ENCODE peak calls at places on chromosomes 13 and 19, in four cellular contexts. F is K562, Y is H1, C is GM12878. R is an unnamed sample.

GRCh38 chr13:54162069-54162468 is 1133.5 kb downstream of the OLFM4 start:
- DNase-seq in C (no peak), Y (no peak), F (no peak), R (no peak)

GRCh38 chr19:10544242-10544752 is 593 bp downstream of the ATG4D start:
- DNase-seq in Y (no peak), C (no peak), F (peak), R (no peak)

GRCh38 chr13:60329221-60329983 is 67.6 kb upstream of the TDRD3 start:
- DNase-seq in Y (peak), F (peak), C (peak), R (peak)

GRCh38 chr19:17751103-17751911 is at the start of gene FCHO1:
- DNase-seq in F (peak), Y (no peak), C (peak), R (peak)

GRCh38 chr19:20661150-20661819 is at the start of gene ZNF626:
- DNase-seq in F (peak), Y (peak), C (no peak), R (peak)

GRCh38 chr13:52788011-52788410 is 48.4 kb upstream of the CNMD start:
- DNase-seq in F (no peak), Y (no peak), C (no peak), R (no peak)

GRCh38 chr13:22214184-22214583 is 543.3 kb downstream of the FGF9 start:
- DNase-seq in F (no peak), C (no peak), Y (no peak), R (no peak)

GRCh38 chr13:28002886-28003698 is 14.6 kb upstream of the URAD start:
- DNase-seq in F (no peak), C (no peak), Y (no peak), R (no peak)

GRCh38 chr13:53250272-53250875 is 221.8 kb downstream of the OLFM4 start:
- DNase-seq in F (peak), C (peak), Y (no peak), R (peak)

GRCh38 chr19:18469245-18470107 is 31.5 kb upstream of the ISYNA1 start:
- DNase-seq in C (no peak), F (peak), Y (peak), R (peak)

GRCh38 chr19:43525836-43526771 is 897 bp downstream of the ETHE1 start:
- DNase-seq in C (no peak), F (no peak), Y (no peak), R (no peak)

GRCh38 chr19:5996102-5996501 is 18.2 kb upstream of the RANBP3 start:
- DNase-seq in Y (no peak), C (no peak), F (no peak), R (no peak)

GRCh38 chr19:7534531-7534980 is 961 bp upstream of the PNPLA6 start:
- DNase-seq in F (peak), Y (peak), C (no peak), R (peak)

GRCh38 chr19:8367327-8368001 is 3.5 kb downstream of the ANGPTL4 start:
- DNase-seq in F (peak), C (no peak), Y (peak), R (no peak)

GRCh38 chr13:98172570-98173405 is 4.3 kb downstream of the RNF113B start:
- DNase-seq in Y (no peak), C (no peak), F (no peak), R (no peak)

GRCh38 chr13:19634129-19634740 is 776 bp downstream of the MPHOSPH8 start:
- DNase-seq in Y (no peak), F (peak), C (no peak), R (peak)

GRCh38 chr13:100721885-100722512 is 47.4 kb upstream of the TMTC4 start:
- DNase-seq in Y (no peak), C (no peak), F (peak), R (peak)

GRCh38 chr13:25836709-25837316 is 215.0 kb downstream of the SHISA2 start:
- DNase-seq in F (no peak), Y (no peak), C (no peak), R (no peak)

GRCh38 chr13:76600086-76600485 is 286.1 kb downstream of the KCTD12 start:
- DNase-seq in F (no peak), Y (no peak), C (no peak), R (no peak)

GRCh38 chr19:48325265-48325910 is at the start of gene EMP3:
- DNase-seq in C (peak), Y (no peak), F (peak), R (no peak)

GRCh38 chr19:32891609-32892008 is 22.0 kb upstream of the SLC7A9 start:
- DNase-seq in C (no peak), F (no peak), Y (no peak), R (no peak)

GRCh38 chr13:113936566-113936965 is 37.3 kb downstream of the C13orf46 start:
- DNase-seq in C (no peak), Y (no peak), F (no peak), R (no peak)

GRCh38 chr19:28235606-28236125 is 977.3 kb downstream of the UQCRFS1 start:
- DNase-seq in C (no peak), F (no peak), Y (no peak), R (no peak)
- TF ChIP-seq CBX5 in C (no peak), F (no peak), Y (no peak), R (no peak)

DNA sequence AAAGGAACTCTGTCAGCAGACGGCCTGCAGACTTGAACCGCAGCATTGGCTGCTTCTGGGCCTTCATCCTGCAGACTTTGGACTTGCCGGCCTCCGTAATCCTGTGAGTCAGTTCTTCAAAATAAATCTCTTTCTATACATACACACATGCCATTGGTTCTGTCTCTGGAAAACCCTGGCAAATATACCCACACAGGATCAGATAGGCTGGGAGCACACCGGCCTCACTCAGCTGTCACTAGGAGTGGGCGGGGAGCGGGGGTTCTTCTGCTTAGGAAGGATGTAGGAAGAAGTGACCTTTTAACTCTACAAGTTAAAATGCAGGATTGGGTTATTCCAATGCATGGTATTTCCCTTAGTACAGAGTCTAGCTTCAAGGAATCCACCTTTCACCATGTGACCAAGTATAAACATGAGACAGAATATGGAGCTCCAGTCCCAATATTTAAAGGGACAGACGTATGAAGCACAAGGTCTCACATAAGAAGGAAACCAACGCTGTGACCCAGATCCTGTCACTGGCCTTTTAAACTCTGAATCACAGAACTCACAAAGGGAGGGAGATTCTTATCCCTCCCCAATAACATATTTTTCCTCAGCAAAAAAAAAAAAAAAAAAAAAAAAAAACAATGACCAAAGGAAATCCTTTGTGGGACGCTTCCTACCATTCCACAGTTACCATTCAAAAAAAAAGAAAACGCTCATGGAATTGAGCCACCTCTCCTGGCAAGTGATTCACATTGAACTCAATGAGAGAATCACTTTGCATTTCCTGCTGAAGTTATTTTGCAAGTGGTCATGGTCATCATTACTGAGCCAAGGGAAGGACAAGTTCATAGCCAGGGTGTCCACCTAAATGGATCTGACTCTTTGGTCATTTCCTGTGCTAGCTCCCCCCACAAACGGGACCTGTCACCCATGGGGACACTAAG is 352.9 kb downstream of the FOXO1 start:
- DNase-seq in F (no peak), C (no peak), Y (no peak), R (peak)
- TF ChIP-seq CEBPB in F (no peak), C (no peak), Y (no peak), R (no peak)

GRCh38 chr13:43484432-43485225 is 302.1 kb downstream of the ENOX1 start:
- DNase-seq in F (no peak), Y (no peak), C (no peak), R (no peak)
- TF ChIP-seq CBX5 in F (no peak), Y (no peak), C (no peak), R (no peak)

GRCh38 chr13:72565893-72566292 is 161.5 kb downstream of the MZT1 start:
- DNase-seq in C (no peak), Y (no peak), F (peak), R (peak)
- TF ChIP-seq CEBPB in C (no peak), Y (no peak), F (no peak), R (no peak)

R was measured in HepG2.